ENCODE peak calls at places on chromosome 9, in six cellular contexts. L, T, R, S, O and B are unnamed samples.

GRCh38 chr9:89742660-89743059 is 137.8 kb downstream of the GADD45G start:
- DNase-seq in L (no peak), T (no peak), R (no peak), S (no peak), O (no peak), B (no peak)

GRCh38 chr9:104850771-104851170 is 77.2 kb downstream of the ABCA1 start:
- DNase-seq in L (no peak), T (no peak), R (no peak), S (no peak), O (no peak), B (no peak)

GRCh38 chr9:91580136-91580535 is 156.5 kb upstream of the NFIL3 start:
- DNase-seq in L (peak; percentile 51), T (no peak), R (no peak), S (no peak), O (peak; percentile 34), B (no peak)

GRCh38 chr9:134633362-134634142 is 8.1 kb upstream of the COL5A1 start:
- DNase-seq in L (no peak), T (no peak), R (peak; percentile 68), S (no peak), O (no peak), B (no peak)

GRCh38 chr9:114433720-114434255 is 46.0 kb upstream of the AKNA start:
- DNase-seq in L (no peak), T (no peak), R (no peak), S (no peak), O (no peak), B (no peak)

GRCh38 chr9:126301985-126302603 is 24.5 kb upstream of the MVB12B start:
- DNase-seq in L (peak; percentile 85), T (peak; percentile 78), R (no peak), S (peak; percentile 80), O (peak; percentile 71), B (no peak)

GRCh38 chr9:121362813-121363585 is 7.1 kb downstream of the STOM start:
- DNase-seq in L (no peak), T (no peak), R (no peak), S (no peak), O (peak; percentile 83), B (no peak)

GRCh38 chr9:129888809-129889460 is 53.7 kb downstream of the USP20 start:
- DNase-seq in L (no peak), T (no peak), R (no peak), S (no peak), O (no peak), B (no peak)

GRCh38 chr9:14278291-14278721 is 35.6 kb downstream of the NFIB start:
- DNase-seq in L (no peak), T (no peak), R (no peak), S (no peak), O (peak; percentile 85), B (no peak)

GRCh38 chr9:83359039-83359438 is 179.2 kb downstream of the FRMD3 start:
- DNase-seq in L (no peak), T (no peak), R (no peak), S (no peak), O (no peak), B (no peak)